ENCODE peak calls at places on chromosomes 1 and 21, in ten cellular contexts. X is CD8-positive, alpha-beta T cell; J is neural progenitor cell; P is Caco-2; O is WERI-Rb-1; C is glutamatergic neuron; H is HFFc6; Z is fibroblast of the aortic adventitia; K is tibial artery; N is LNCaP clone FGC. L is an unnamed sample.

GRCh38 chr1:178575611-178576331 is 62.9 kb downstream of the TEX35 start:
- DNase-seq in X (no peak), J (no peak), P (no peak), O (no peak), C (no peak), H (peak; percentile 4), Z (peak; percentile 15), K (no peak), N (peak; percentile 7), L (no peak)

GRCh38 chr21:39319251-39319756 is 5.9 kb upstream of the BRWD1 start:
- DNase-seq in X (no peak), J (no peak), P (no peak), O (no peak), C (no peak), H (no peak), Z (peak; percentile 57), K (peak; percentile 62), N (no peak), L (no peak)

GRCh38 chr1:245067257-245067656 is 87.5 kb upstream of the KIF26B start:
- DNase-seq in X (no peak), J (no peak), P (no peak), O (no peak), C (no peak), H (no peak), Z (peak; percentile 13), K (no peak), N (no peak), L (no peak)

GRCh38 chr1:231233735-231234417 is 7.1 kb upstream of the GNPAT start:
- DNase-seq in X (no peak), J (no peak), P (peak; percentile 89), O (no peak), C (no peak), H (no peak), Z (no peak), K (no peak), N (no peak), L (no peak)

GRCh38 chr1:243974451-243975292 is 76.4 kb upstream of the ZBTB18 start:
- DNase-seq in X (no peak), J (peak; percentile 52), P (peak; percentile 5), O (no peak), C (peak; percentile 82), H (no peak), Z (peak; percentile 35), K (no peak), N (no peak), L (no peak)

GRCh38 chr1:19802269-19802668 is 2.6 kb upstream of the TMCO4 start:
- DNase-seq in X (no peak), J (peak; percentile 27), P (no peak), O (no peak), C (no peak), H (no peak), Z (no peak), K (no peak), N (no peak), L (no peak)

GRCh38 chr1:113765306-113765705 is 6.0 kb upstream of the PHTF1 start:
- DNase-seq in X (no peak), J (no peak), P (no peak), O (no peak), C (no peak), H (no peak), Z (peak; percentile 41), K (no peak), N (no peak), L (no peak)

GRCh38 chr1:117824612-117825011 is 104.8 kb downstream of the GDAP2 start:
- DNase-seq in X (no peak), J (no peak), P (no peak), O (no peak), C (no peak), H (no peak), Z (peak; percentile 93), K (peak; percentile 33), N (no peak), L (no peak)

GRCh38 chr1:65002156-65002507 is 35.8 kb upstream of the JAK1 start:
- DNase-seq in X (no peak), J (no peak), P (no peak), O (no peak), C (no peak), H (no peak), Z (no peak), K (no peak), N (no peak), L (no peak)

GRCh38 chr1:197224160-197224559 is 43.9 kb upstream of the CRB1 start:
- DNase-seq in X (no peak), J (no peak), P (no peak), O (no peak), C (no peak), H (no peak), Z (peak; percentile 34), K (no peak), N (no peak), L (no peak)

GRCh38 chr21:41897047-41897669 is 18.0 kb upstream of the PRDM15 start:
- DNase-seq in X (no peak), J (no peak), P (no peak), O (no peak), C (no peak), H (no peak), Z (no peak), K (no peak), N (no peak), L (no peak)
- TF ChIP-seq CTCF in X (no peak), J (no peak), P (no peak), O (no peak), C (no peak), H (no peak), Z (no peak), K (no peak), N (no peak), L (no peak)

GRCh38 chr1:22454476-22455056 is 2.9 kb downstream of the ZBTB40 start:
- DNase-seq in X (no peak), J (no peak), P (no peak), O (no peak), C (no peak), H (no peak), Z (no peak), K (no peak), N (no peak), L (no peak)

GRCh38 chr1:22457836-22458235 is 6.2 kb downstream of the ZBTB40 start:
- DNase-seq in X (no peak), J (no peak), P (no peak), O (no peak), C (no peak), H (no peak), Z (no peak), K (no peak), N (no peak), L (no peak)

GRCh38 chr1:22461100-22461499 is 9.4 kb downstream of the ZBTB40 start:
- DNase-seq in X (no peak), J (no peak), P (no peak), O (no peak), C (no peak), H (no peak), Z (no peak), K (no peak), N (no peak), L (no peak)

GRCh38 chr1:22453181-22453580 is 1.5 kb downstream of the ZBTB40 start:
- DNase-seq in X (no peak), J (no peak), P (no peak), O (no peak), C (no peak), H (no peak), Z (no peak), K (no peak), N (no peak), L (no peak)

DNA sequence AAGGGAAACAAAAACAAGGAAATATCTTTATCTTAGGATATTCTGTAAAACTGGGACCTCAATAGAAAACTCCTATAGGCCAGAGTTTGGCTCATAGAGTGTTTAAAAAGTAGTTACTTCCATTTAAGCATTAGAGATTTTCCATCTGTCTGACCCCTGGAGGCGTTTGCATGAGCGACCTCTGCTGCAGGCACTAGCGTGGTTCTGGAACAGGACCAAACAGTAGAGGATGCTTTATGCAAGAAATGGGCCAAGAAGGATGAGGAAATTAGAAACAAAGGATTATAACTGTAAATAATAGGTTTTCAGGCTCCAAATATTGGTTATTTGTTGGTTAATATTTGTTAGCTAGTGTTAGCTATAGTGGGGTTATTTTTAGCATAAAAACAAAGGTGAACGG is 5.7 kb downstream of the ZBTB40 start:
- DNase-seq in X (no peak), J (no peak), P (no peak), O (no peak), C (no peak), H (no peak), Z (peak; percentile 50), K (no peak), N (no peak), L (no peak)
- TF ChIP-seq CTCF in X (no peak), J (no peak), P (no peak), O (no peak), C (no peak), H (no peak), Z (peak; percentile 6), K (no peak), N (no peak), L (no peak)

GRCh38 chr21:46604329-46604974 is 430 bp downstream of the S100B start:
- DNase-seq in X (no peak), J (no peak), P (no peak), O (no peak), C (no peak), H (no peak), Z (no peak), K (no peak), N (no peak), L (no peak)

GRCh38 chr21:46607605-46608004 is 2.7 kb upstream of the S100B start:
- DNase-seq in X (no peak), J (no peak), P (no peak), O (no peak), C (no peak), H (no peak), Z (no peak), K (no peak), N (no peak), L (peak; percentile 28)

GRCh38 chr21:46604975-46605758 is at the start of gene S100B:
- DNase-seq in X (no peak), J (peak; percentile 41), P (no peak), O (no peak), C (peak; percentile 43), H (no peak), Z (peak; percentile 15), K (no peak), N (no peak), L (no peak)

GRCh38 chr21:46605759-46606426 is 1.0 kb upstream of the S100B start:
- DNase-seq in X (peak; percentile 43), J (no peak), P (no peak), O (no peak), C (no peak), H (no peak), Z (no peak), K (peak; percentile 59), N (no peak), L (peak; percentile 63)

DNA sequence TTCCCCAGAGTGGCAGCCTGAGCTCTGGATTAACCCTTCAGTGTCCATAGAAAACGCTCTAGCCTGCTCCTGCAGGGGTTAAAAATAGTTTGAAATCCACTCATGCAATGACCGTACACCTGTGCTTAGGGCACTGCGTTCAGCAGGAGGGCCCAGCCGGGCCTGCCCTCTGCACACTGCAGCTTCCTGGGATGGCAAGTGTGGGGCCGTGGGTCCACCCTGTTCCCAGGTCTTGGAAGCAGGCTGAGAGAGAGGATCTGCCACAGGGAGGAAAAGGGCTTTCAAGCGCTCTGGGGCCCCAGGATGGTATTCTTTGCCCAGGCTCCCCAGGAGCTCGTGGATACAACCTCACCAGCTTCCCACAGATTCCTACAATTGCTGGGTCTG is 1.5 kb upstream of the S100B start:
- DNase-seq in X (no peak), J (no peak), P (no peak), O (no peak), C (no peak), H (no peak), Z (no peak), K (no peak), N (no peak), L (no peak)
- TF ChIP-seq CTCF in X (no peak), J (no peak), P (no peak), O (no peak), C (no peak), H (no peak), Z (no peak), K (no peak), N (no peak), L (no peak)

GRCh38 chr1:44735992-44736391 is 3.6 kb upstream of the KIF2C start:
- DNase-seq in X (no peak), J (no peak), P (no peak), O (no peak), C (no peak), H (no peak), Z (no peak), K (no peak), N (no peak), L (no peak)
- TF ChIP-seq CTCF in X (no peak), J (no peak), P (no peak), O (no peak), C (no peak), H (no peak), Z (no peak), K (no peak), N (no peak), L (no peak)